ENCODE peak calls at places on chromosomes 6 and 20, in five cellular contexts. One of them, this sample, is unnamed.

GRCh38 chr6:167329014-167329413 is 4.1 kb downstream of the TTLL2 start:
- DNase-seq in central memory CD4-positive, alpha-beta T cell: no peak
- DNase-seq in C1 segment of cervical spinal cord: no peak
- DNase-seq in ascending aorta: no peak
- DNase-seq in WTC11: no peak
- DNase-seq in this sample: peak; percentile 48

GRCh38 chr20:37564388-37565133 is 36.9 kb upstream of the BLCAP start:
- DNase-seq in ascending aorta: no peak
- DNase-seq in central memory CD4-positive, alpha-beta T cell: peak; percentile 10
- DNase-seq in WTC11: peak; percentile 79
- DNase-seq in C1 segment of cervical spinal cord: no peak
- DNase-seq in this sample: peak; percentile 84

GRCh38 chr6:25107218-25107617 is 171.5 kb upstream of the RIPOR2 start:
- DNase-seq in ascending aorta: no peak
- DNase-seq in WTC11: no peak
- DNase-seq in central memory CD4-positive, alpha-beta T cell: no peak
- DNase-seq in C1 segment of cervical spinal cord: no peak
- DNase-seq in this sample: no peak

GRCh38 chr6:12890171-12890790 is 173.7 kb downstream of the PHACTR1 start:
- DNase-seq in central memory CD4-positive, alpha-beta T cell: no peak
- DNase-seq in WTC11: peak; percentile 70
- DNase-seq in C1 segment of cervical spinal cord: no peak
- DNase-seq in ascending aorta: no peak
- DNase-seq in this sample: no peak

GRCh38 chr6:13615802-13616140 is 636 bp downstream of the NOL7 start:
- DNase-seq in WTC11: peak; percentile 32
- DNase-seq in C1 segment of cervical spinal cord: no peak
- DNase-seq in ascending aorta: no peak
- DNase-seq in central memory CD4-positive, alpha-beta T cell: peak; percentile 30
- DNase-seq in this sample: peak; percentile 23

GRCh38 chr6:46468611-46469010 is 22.6 kb downstream of the RCAN2 start:
- DNase-seq in C1 segment of cervical spinal cord: no peak
- DNase-seq in WTC11: no peak
- DNase-seq in ascending aorta: no peak
- DNase-seq in central memory CD4-positive, alpha-beta T cell: no peak
- DNase-seq in this sample: no peak

GRCh38 chr6:132461958-132462357 is 51.0 kb downstream of the STX7 start:
- DNase-seq in central memory CD4-positive, alpha-beta T cell: no peak
- DNase-seq in ascending aorta: no peak
- DNase-seq in WTC11: no peak
- DNase-seq in C1 segment of cervical spinal cord: no peak
- DNase-seq in this sample: no peak

GRCh38 chr6:138682722-138683521 is 90.6 kb upstream of the CCDC28A start:
- DNase-seq in central memory CD4-positive, alpha-beta T cell: no peak
- DNase-seq in C1 segment of cervical spinal cord: no peak
- DNase-seq in WTC11: no peak
- DNase-seq in ascending aorta: no peak
- DNase-seq in this sample: peak; percentile 89

GRCh38 chr20:58514321-58515239 is 619 bp downstream of the APCDD1L start:
- DNase-seq in central memory CD4-positive, alpha-beta T cell: no peak
- DNase-seq in WTC11: peak; percentile 54
- DNase-seq in ascending aorta: no peak
- DNase-seq in C1 segment of cervical spinal cord: no peak
- DNase-seq in this sample: no peak

GRCh38 chr6:136463796-136464542 is 86.3 kb downstream of the MAP7 start:
- DNase-seq in WTC11: no peak
- DNase-seq in central memory CD4-positive, alpha-beta T cell: no peak
- DNase-seq in ascending aorta: no peak
- DNase-seq in C1 segment of cervical spinal cord: no peak
- DNase-seq in this sample: no peak

GRCh38 chr6:129701721-129702455 is 8.1 kb downstream of the ARHGAP18 start:
- DNase-seq in C1 segment of cervical spinal cord: no peak
- DNase-seq in WTC11: no peak
- DNase-seq in ascending aorta: no peak
- DNase-seq in central memory CD4-positive, alpha-beta T cell: no peak
- DNase-seq in this sample: no peak

GRCh38 chr6:119643866-119644265 is 294.3 kb upstream of the MAN1A1 start:
- DNase-seq in WTC11: no peak
- DNase-seq in C1 segment of cervical spinal cord: no peak
- DNase-seq in ascending aorta: no peak
- DNase-seq in central memory CD4-positive, alpha-beta T cell: no peak
- DNase-seq in this sample: no peak

GRCh38 chr6:117076076-117076475 is 189.3 kb upstream of the VGLL2 start:
- DNase-seq in C1 segment of cervical spinal cord: no peak
- DNase-seq in central memory CD4-positive, alpha-beta T cell: no peak
- DNase-seq in WTC11: no peak
- DNase-seq in ascending aorta: no peak
- DNase-seq in this sample: no peak

GRCh38 chr6:141421378-141421777 is 711.3 kb upstream of the GJE1 start:
- DNase-seq in ascending aorta: no peak
- DNase-seq in WTC11: no peak
- DNase-seq in central memory CD4-positive, alpha-beta T cell: no peak
- DNase-seq in C1 segment of cervical spinal cord: no peak
- DNase-seq in this sample: no peak

GRCh38 chr6:142857609-142858195 is 87.3 kb downstream of the HIVEP2 start:
- DNase-seq in WTC11: peak; percentile 22
- DNase-seq in C1 segment of cervical spinal cord: peak; percentile 6
- DNase-seq in central memory CD4-positive, alpha-beta T cell: peak; percentile 50
- DNase-seq in ascending aorta: no peak
- DNase-seq in this sample: no peak

GRCh38 chr20:63178889-63179751 is 36.8 kb downstream of the YTHDF1 start:
- DNase-seq in ascending aorta: no peak
- DNase-seq in WTC11: peak; percentile 57
- DNase-seq in C1 segment of cervical spinal cord: peak; percentile 18
- DNase-seq in central memory CD4-positive, alpha-beta T cell: peak; percentile 62
- DNase-seq in this sample: no peak

GRCh38 chr6:16727996-16728395 is 33.3 kb downstream of the ATXN1 start:
- DNase-seq in C1 segment of cervical spinal cord: no peak
- DNase-seq in central memory CD4-positive, alpha-beta T cell: no peak
- DNase-seq in WTC11: no peak
- DNase-seq in ascending aorta: no peak
- DNase-seq in this sample: no peak

GRCh38 chr20:2521369-2522305 is 12.9 kb upstream of the ZNF343 start:
- DNase-seq in central memory CD4-positive, alpha-beta T cell: peak; percentile 24
- DNase-seq in ascending aorta: no peak
- DNase-seq in C1 segment of cervical spinal cord: no peak
- DNase-seq in WTC11: peak; percentile 64
- DNase-seq in this sample: peak; percentile 87

GRCh38 chr20:34875657-34876160 is 703 bp upstream of the ACSS2 start:
- DNase-seq in WTC11: no peak
- DNase-seq in C1 segment of cervical spinal cord: no peak
- DNase-seq in central memory CD4-positive, alpha-beta T cell: no peak
- DNase-seq in ascending aorta: no peak
- DNase-seq in this sample: no peak

GRCh38 chr6:16391451-16391912 is 153.1 kb downstream of the GMPR start:
- DNase-seq in ascending aorta: no peak
- DNase-seq in WTC11: no peak
- DNase-seq in C1 segment of cervical spinal cord: no peak
- DNase-seq in central memory CD4-positive, alpha-beta T cell: no peak
- DNase-seq in this sample: no peak

GRCh38 chr20:48326868-48327267 is 500.9 kb downstream of the PREX1 start:
- DNase-seq in ascending aorta: no peak
- DNase-seq in C1 segment of cervical spinal cord: no peak
- DNase-seq in WTC11: no peak
- DNase-seq in central memory CD4-positive, alpha-beta T cell: no peak
- DNase-seq in this sample: no peak

GRCh38 chr6:71460933-71461332 is 172.3 kb downstream of the OGFRL1 start:
- DNase-seq in WTC11: no peak
- DNase-seq in central memory CD4-positive, alpha-beta T cell: no peak
- DNase-seq in C1 segment of cervical spinal cord: no peak
- DNase-seq in ascending aorta: no peak
- DNase-seq in this sample: no peak

GRCh38 chr20:11780765-11781369 is 136.8 kb upstream of the BTBD3 start:
- DNase-seq in central memory CD4-positive, alpha-beta T cell: no peak
- DNase-seq in ascending aorta: no peak
- DNase-seq in WTC11: no peak
- DNase-seq in C1 segment of cervical spinal cord: no peak
- DNase-seq in this sample: no peak

GRCh38 chr20:32626859-32627636 is 41.9 kb upstream of the NOL4L start:
- DNase-seq in central memory CD4-positive, alpha-beta T cell: no peak
- DNase-seq in C1 segment of cervical spinal cord: peak; percentile 68
- DNase-seq in ascending aorta: no peak
- DNase-seq in WTC11: no peak
- DNase-seq in this sample: no peak

GRCh38 chr6:431504-431903 is 40.0 kb downstream of the IRF4 start:
- DNase-seq in WTC11: no peak
- DNase-seq in C1 segment of cervical spinal cord: no peak
- DNase-seq in central memory CD4-positive, alpha-beta T cell: no peak
- DNase-seq in ascending aorta: no peak
- DNase-seq in this sample: no peak

GRCh38 chr20:32585011-32585518 is at the start of gene NOL4L:
- DNase-seq in ascending aorta: no peak
- DNase-seq in WTC11: peak; percentile 35
- DNase-seq in C1 segment of cervical spinal cord: peak; percentile 21
- DNase-seq in central memory CD4-positive, alpha-beta T cell: peak; percentile 31
- DNase-seq in this sample: no peak

GRCh38 chr6:44254201-44254956 is 2.9 kb downstream of the SLC35B2 start:
- DNase-seq in ascending aorta: no peak
- DNase-seq in WTC11: no peak
- DNase-seq in C1 segment of cervical spinal cord: no peak
- DNase-seq in central memory CD4-positive, alpha-beta T cell: no peak
- DNase-seq in this sample: no peak

GRCh38 chr6:92779758-92780157 is 639.6 kb downstream of the EPHA7 start:
- DNase-seq in C1 segment of cervical spinal cord: no peak
- DNase-seq in ascending aorta: no peak
- DNase-seq in central memory CD4-positive, alpha-beta T cell: no peak
- DNase-seq in WTC11: no peak
- DNase-seq in this sample: no peak

GRCh38 chr20:53763707-53764415 is 170.2 kb upstream of the ZNF217 start:
- DNase-seq in ascending aorta: no peak
- DNase-seq in C1 segment of cervical spinal cord: no peak
- DNase-seq in central memory CD4-positive, alpha-beta T cell: no peak
- DNase-seq in WTC11: peak; percentile 26
- DNase-seq in this sample: no peak

GRCh38 chr6:41785689-41786450 is 1.6 kb upstream of the TOMM6 start:
- DNase-seq in WTC11: peak; percentile 49
- DNase-seq in C1 segment of cervical spinal cord: no peak
- DNase-seq in central memory CD4-positive, alpha-beta T cell: no peak
- DNase-seq in ascending aorta: no peak
- DNase-seq in this sample: no peak

GRCh38 chr6:136501081-136501480 is 49.1 kb downstream of the MAP7 start:
- DNase-seq in C1 segment of cervical spinal cord: no peak
- DNase-seq in ascending aorta: no peak
- DNase-seq in central memory CD4-positive, alpha-beta T cell: no peak
- DNase-seq in WTC11: no peak
- DNase-seq in this sample: no peak

This sample was measured in lower leg skin.